ENCODE peak calls at places on chromosomes 4 and X, in nine cellular contexts. One of them, this sample, is unnamed.
A peak's percentile ranks its signal among the peaks of the same experiment; 100 is the strongest.

GRCh38 chr4:121070274-121070673 is 2.1 kb downstream of the NDNF start:
- DNase-seq in OCI-LY7: no peak
- DNase-seq in lung: peak; percentile 31
- DNase-seq in testis: no peak
- DNase-seq in MM.1S: no peak
- DNase-seq in CD4-positive, alpha-beta T cell: no peak
- DNase-seq in neural crest cell: no peak
- DNase-seq in spleen: no peak
- DNase-seq in fibroblast of the aortic adventitia: no peak
- DNase-seq in this sample: no peak

GRCh38 chr4:52036875-52037274 is 1.2 kb downstream of the SGCB start:
- DNase-seq in OCI-LY7: no peak
- DNase-seq in lung: no peak
- DNase-seq in testis: no peak
- DNase-seq in MM.1S: no peak
- DNase-seq in CD4-positive, alpha-beta T cell: no peak
- DNase-seq in neural crest cell: no peak
- DNase-seq in spleen: no peak
- DNase-seq in fibroblast of the aortic adventitia: no peak
- DNase-seq in this sample: no peak

GRCh38 chr4:82084747-82085146 is 289.0 kb downstream of the HNRNPD start:
- DNase-seq in OCI-LY7: no peak
- DNase-seq in lung: no peak
- DNase-seq in testis: no peak
- DNase-seq in MM.1S: no peak
- DNase-seq in CD4-positive, alpha-beta T cell: no peak
- DNase-seq in neural crest cell: no peak
- DNase-seq in spleen: no peak
- DNase-seq in fibroblast of the aortic adventitia: no peak
- DNase-seq in this sample: no peak

GRCh38 chrX:37910186-37910585 is 62.8 kb upstream of the DYNLT3 start:
- DNase-seq in OCI-LY7: no peak
- DNase-seq in lung: no peak
- DNase-seq in testis: no peak
- DNase-seq in MM.1S: no peak
- DNase-seq in CD4-positive, alpha-beta T cell: no peak
- DNase-seq in neural crest cell: no peak
- DNase-seq in spleen: no peak
- DNase-seq in fibroblast of the aortic adventitia: no peak
- DNase-seq in this sample: no peak

GRCh38 chr4:69888336-69888735 is 28.4 kb upstream of the SULT1E1 start:
- DNase-seq in OCI-LY7: no peak
- DNase-seq in lung: no peak
- DNase-seq in testis: no peak
- DNase-seq in MM.1S: peak; percentile 11
- DNase-seq in CD4-positive, alpha-beta T cell: no peak
- DNase-seq in neural crest cell: no peak
- DNase-seq in spleen: no peak
- DNase-seq in fibroblast of the aortic adventitia: peak; percentile 49
- DNase-seq in this sample: no peak

GRCh38 chr4:175951794-175952193 is 113.8 kb upstream of the WDR17 start:
- DNase-seq in OCI-LY7: no peak
- DNase-seq in lung: no peak
- DNase-seq in testis: no peak
- DNase-seq in MM.1S: no peak
- DNase-seq in CD4-positive, alpha-beta T cell: no peak
- DNase-seq in neural crest cell: no peak
- DNase-seq in spleen: no peak
- DNase-seq in fibroblast of the aortic adventitia: peak; percentile 6
- DNase-seq in this sample: peak; percentile 8

GRCh38 chr4:174626310-174627022 is 104.2 kb upstream of the HPGD start:
- DNase-seq in OCI-LY7: no peak
- DNase-seq in lung: no peak
- DNase-seq in testis: no peak
- DNase-seq in MM.1S: no peak
- DNase-seq in CD4-positive, alpha-beta T cell: no peak
- DNase-seq in neural crest cell: no peak
- DNase-seq in spleen: no peak
- DNase-seq in fibroblast of the aortic adventitia: no peak
- DNase-seq in this sample: no peak

GRCh38 chr4:139603576-139604387 is 47.8 kb upstream of the SETD7 start:
- DNase-seq in OCI-LY7: peak; percentile 64
- DNase-seq in lung: peak; percentile 39
- DNase-seq in testis: peak; percentile 73
- DNase-seq in MM.1S: peak; percentile 86
- DNase-seq in CD4-positive, alpha-beta T cell: no peak
- DNase-seq in neural crest cell: peak; percentile 57
- DNase-seq in spleen: no peak
- DNase-seq in fibroblast of the aortic adventitia: peak; percentile 73
- DNase-seq in this sample: peak; percentile 80

GRCh38 chr4:133624744-133625143 is 475.6 kb downstream of the PCDH10 start:
- DNase-seq in OCI-LY7: no peak
- DNase-seq in lung: no peak
- DNase-seq in testis: no peak
- DNase-seq in MM.1S: no peak
- DNase-seq in CD4-positive, alpha-beta T cell: no peak
- DNase-seq in neural crest cell: peak; percentile 7
- DNase-seq in spleen: no peak
- DNase-seq in fibroblast of the aortic adventitia: no peak
- DNase-seq in this sample: no peak

GRCh38 chr4:101753702-101754101 is 36.8 kb upstream of the BANK1 start:
- DNase-seq in OCI-LY7: no peak
- DNase-seq in lung: no peak
- DNase-seq in testis: no peak
- DNase-seq in MM.1S: no peak
- DNase-seq in CD4-positive, alpha-beta T cell: no peak
- DNase-seq in neural crest cell: no peak
- DNase-seq in spleen: no peak
- DNase-seq in fibroblast of the aortic adventitia: peak; percentile 65
- DNase-seq in this sample: no peak

GRCh38 chr4:38456096-38456495 is 207.9 kb upstream of the KLF3 start:
- DNase-seq in OCI-LY7: no peak
- DNase-seq in lung: no peak
- DNase-seq in testis: no peak
- DNase-seq in MM.1S: no peak
- DNase-seq in CD4-positive, alpha-beta T cell: no peak
- DNase-seq in neural crest cell: no peak
- DNase-seq in spleen: no peak
- DNase-seq in fibroblast of the aortic adventitia: no peak
- DNase-seq in this sample: no peak

GRCh38 chrX:49155900-49156837 is 6.4 kb upstream of the MAGIX start:
- DNase-seq in OCI-LY7: peak; percentile 86
- DNase-seq in lung: peak; percentile 89
- DNase-seq in testis: peak; percentile 86
- DNase-seq in MM.1S: peak; percentile 80
- DNase-seq in CD4-positive, alpha-beta T cell: peak; percentile 82
- DNase-seq in neural crest cell: peak; percentile 62
- DNase-seq in spleen: peak; percentile 97
- DNase-seq in fibroblast of the aortic adventitia: peak; percentile 84
- DNase-seq in this sample: peak; percentile 91
- TF ChIP-seq CTCF in OCI-LY7: peak; percentile 70
- TF ChIP-seq CTCF in lung: peak; percentile 65
- TF ChIP-seq CTCF in testis: peak; percentile 81
- TF ChIP-seq CTCF in MM.1S: peak; percentile 60
- TF ChIP-seq CTCF in CD4-positive, alpha-beta T cell: peak; percentile 61
- TF ChIP-seq CTCF in neural crest cell: peak; percentile 71
- TF ChIP-seq CTCF in spleen: peak; percentile 77
- TF ChIP-seq CTCF in fibroblast of the aortic adventitia: peak; percentile 44
- TF ChIP-seq CTCF in this sample: peak; percentile 46

DNA sequence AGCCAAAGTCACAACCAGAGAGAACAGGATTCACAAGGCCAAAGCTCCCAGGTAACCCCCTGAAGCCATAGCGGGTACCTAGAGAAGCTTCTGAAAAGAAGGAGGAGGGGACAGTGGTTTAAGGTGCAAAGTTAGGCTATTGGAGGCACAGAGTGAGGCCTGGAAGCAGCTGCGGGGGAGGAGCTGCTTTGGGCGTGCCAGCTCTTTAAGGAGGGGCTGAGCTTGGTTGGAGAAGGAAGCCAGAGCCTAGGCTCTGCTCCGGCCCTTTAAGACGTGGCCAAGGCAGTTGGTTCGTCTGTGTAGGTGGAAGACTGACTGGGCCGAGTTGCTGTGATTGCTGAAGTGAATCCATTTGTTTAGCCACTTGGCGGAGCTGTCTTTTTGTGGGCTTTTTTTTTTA is 1.5 kb downstream of the KLF8 start:
- DNase-seq in OCI-LY7: no peak
- DNase-seq in lung: peak; percentile 73
- DNase-seq in testis: peak; percentile 79
- DNase-seq in MM.1S: no peak
- DNase-seq in CD4-positive, alpha-beta T cell: no peak
- DNase-seq in neural crest cell: no peak
- DNase-seq in spleen: no peak
- DNase-seq in fibroblast of the aortic adventitia: no peak
- DNase-seq in this sample: peak; percentile 86
- TF ChIP-seq CTCF in OCI-LY7: no peak
- TF ChIP-seq CTCF in lung: no peak
- TF ChIP-seq CTCF in testis: no peak
- TF ChIP-seq CTCF in MM.1S: no peak
- TF ChIP-seq CTCF in CD4-positive, alpha-beta T cell: no peak
- TF ChIP-seq CTCF in neural crest cell: peak; percentile 17
- TF ChIP-seq CTCF in spleen: no peak
- TF ChIP-seq CTCF in fibroblast of the aortic adventitia: no peak
- TF ChIP-seq CTCF in this sample: no peak

GRCh38 chr4:132564920-132565319 is 584.2 kb upstream of the PCDH10 start:
- DNase-seq in OCI-LY7: peak; percentile 16
- DNase-seq in lung: no peak
- DNase-seq in testis: no peak
- DNase-seq in MM.1S: no peak
- DNase-seq in CD4-positive, alpha-beta T cell: no peak
- DNase-seq in neural crest cell: no peak
- DNase-seq in spleen: no peak
- DNase-seq in fibroblast of the aortic adventitia: no peak
- DNase-seq in this sample: no peak
- TF ChIP-seq CTCF in OCI-LY7: peak; percentile 46
- TF ChIP-seq CTCF in lung: no peak
- TF ChIP-seq CTCF in testis: no peak
- TF ChIP-seq CTCF in MM.1S: no peak
- TF ChIP-seq CTCF in CD4-positive, alpha-beta T cell: no peak
- TF ChIP-seq CTCF in neural crest cell: peak; percentile 54
- TF ChIP-seq CTCF in spleen: no peak
- TF ChIP-seq CTCF in fibroblast of the aortic adventitia: no peak
- TF ChIP-seq CTCF in this sample: no peak

DNA sequence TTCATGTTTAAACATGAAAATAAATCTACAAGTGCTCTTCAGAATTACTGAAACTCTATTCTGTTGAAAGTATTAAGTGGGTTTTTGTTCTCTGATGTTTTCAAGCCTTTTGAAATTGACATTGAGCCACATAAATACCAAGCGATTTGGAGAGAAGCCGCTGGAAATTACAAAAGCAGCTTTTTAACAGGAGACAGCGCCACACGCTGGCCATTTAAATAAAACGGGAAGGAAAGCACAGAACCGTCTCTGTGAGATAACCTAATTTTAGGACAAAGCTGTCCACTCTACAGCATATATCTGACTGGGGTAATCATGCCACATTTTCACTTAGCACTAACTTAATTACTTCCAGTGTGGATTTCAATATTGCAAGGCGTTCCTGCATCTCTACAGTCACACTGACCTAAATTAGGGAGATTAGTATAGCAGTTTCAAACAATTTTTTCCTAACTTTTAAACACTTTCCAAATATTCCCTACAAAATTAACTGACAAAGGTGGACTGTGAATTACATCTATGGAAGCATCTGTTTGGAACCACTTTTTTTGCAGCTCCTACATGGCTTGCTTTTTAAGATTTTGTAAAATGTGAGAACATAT is 6.8 kb upstream of the ANOS1 start:
- DNase-seq in OCI-LY7: peak; percentile 9
- DNase-seq in lung: peak; percentile 58
- DNase-seq in testis: peak; percentile 51
- DNase-seq in MM.1S: peak; percentile 53
- DNase-seq in CD4-positive, alpha-beta T cell: no peak
- DNase-seq in neural crest cell: peak; percentile 67
- DNase-seq in spleen: no peak
- DNase-seq in fibroblast of the aortic adventitia: peak; percentile 18
- DNase-seq in this sample: peak; percentile 52
- TF ChIP-seq CTCF in OCI-LY7: peak; percentile 77
- TF ChIP-seq CTCF in lung: peak; percentile 42
- TF ChIP-seq CTCF in testis: peak; percentile 57
- TF ChIP-seq CTCF in MM.1S: peak; percentile 60
- TF ChIP-seq CTCF in CD4-positive, alpha-beta T cell: peak; percentile 51
- TF ChIP-seq CTCF in neural crest cell: peak; percentile 91
- TF ChIP-seq CTCF in spleen: no peak
- TF ChIP-seq CTCF in fibroblast of the aortic adventitia: peak; percentile 45
- TF ChIP-seq CTCF in this sample: peak; percentile 51

This sample was measured in MCF 10A.